ENCODE peak calls at places on chromosomes 4 and X, in eight cellular contexts. One of them, this sample, is unnamed.
A peak's percentile ranks its signal among the peaks of the same experiment; 100 is the strongest.

GRCh38 chr4:10106421-10107039 is 10.1 kb downstream of the WDR1 start:
- DNase-seq in tibial nerve: peak; percentile 84
- DNase-seq in tibial artery: peak; percentile 93
- DNase-seq in cardiac muscle cell: peak; percentile 95
- DNase-seq in uterus: peak; percentile 96
- DNase-seq in right cardiac atrium: peak; percentile 82
- DNase-seq in Peyer's patch: peak; percentile 79
- DNase-seq in lung: peak; percentile 69
- DNase-seq in this sample: peak; percentile 93

GRCh38 chrX:155326610-155327009 is 7.8 kb downstream of the CLIC2 start:
- DNase-seq in right cardiac atrium: no peak
- DNase-seq in Peyer's patch: no peak
- DNase-seq in cardiac muscle cell: no peak
- DNase-seq in uterus: no peak
- DNase-seq in tibial nerve: no peak
- DNase-seq in tibial artery: no peak
- DNase-seq in lung: no peak
- DNase-seq in this sample: no peak

GRCh38 chrX:103310592-103311400 is at the start of gene BEX2:
- DNase-seq in lung: peak; percentile 77
- DNase-seq in Peyer's patch: peak; percentile 94
- DNase-seq in cardiac muscle cell: peak; percentile 35
- DNase-seq in tibial nerve: peak; percentile 12
- DNase-seq in uterus: peak; percentile 80
- DNase-seq in right cardiac atrium: peak; percentile 75
- DNase-seq in tibial artery: peak; percentile 66
- DNase-seq in this sample: peak; percentile 84

GRCh38 chr4:102411416-102411815 is 66.1 kb upstream of the SLC39A8 start:
- DNase-seq in cardiac muscle cell: no peak
- DNase-seq in right cardiac atrium: no peak
- DNase-seq in tibial artery: no peak
- DNase-seq in uterus: no peak
- DNase-seq in Peyer's patch: no peak
- DNase-seq in tibial nerve: no peak
- DNase-seq in lung: no peak
- DNase-seq in this sample: no peak

GRCh38 chrX:118100091-118100490 is 16.5 kb downstream of the KLHL13 start:
- DNase-seq in cardiac muscle cell: no peak
- DNase-seq in uterus: no peak
- DNase-seq in lung: no peak
- DNase-seq in Peyer's patch: no peak
- DNase-seq in tibial nerve: no peak
- DNase-seq in right cardiac atrium: no peak
- DNase-seq in tibial artery: no peak
- DNase-seq in this sample: no peak

GRCh38 chrX:96147645-96148044 is 537.0 kb upstream of the DIAPH2 start:
- DNase-seq in tibial artery: no peak
- DNase-seq in tibial nerve: no peak
- DNase-seq in lung: no peak
- DNase-seq in Peyer's patch: no peak
- DNase-seq in right cardiac atrium: no peak
- DNase-seq in cardiac muscle cell: peak; percentile 2
- DNase-seq in uterus: no peak
- DNase-seq in this sample: no peak

GRCh38 chrX:64580035-64580434 is 184.8 kb upstream of the MTMR8 start:
- DNase-seq in uterus: no peak
- DNase-seq in cardiac muscle cell: no peak
- DNase-seq in right cardiac atrium: no peak
- DNase-seq in tibial nerve: no peak
- DNase-seq in lung: no peak
- DNase-seq in Peyer's patch: no peak
- DNase-seq in tibial artery: no peak
- DNase-seq in this sample: no peak

GRCh38 chrX:140701480-140701879 is 8.1 kb upstream of the LINC00632 start:
- DNase-seq in Peyer's patch: no peak
- DNase-seq in uterus: no peak
- DNase-seq in lung: no peak
- DNase-seq in tibial artery: no peak
- DNase-seq in cardiac muscle cell: peak; percentile 68
- DNase-seq in tibial nerve: peak; percentile 5
- DNase-seq in right cardiac atrium: no peak
- DNase-seq in this sample: no peak

GRCh38 chr4:48570646-48571220 is 80.7 kb downstream of the ZAR1 start:
- DNase-seq in tibial artery: no peak
- DNase-seq in lung: no peak
- DNase-seq in uterus: no peak
- DNase-seq in Peyer's patch: no peak
- DNase-seq in tibial nerve: no peak
- DNase-seq in cardiac muscle cell: peak; percentile 7
- DNase-seq in right cardiac atrium: no peak
- DNase-seq in this sample: no peak

GRCh38 chr4:109554971-109555370 is 5.1 kb upstream of the MCUB start:
- DNase-seq in uterus: no peak
- DNase-seq in tibial nerve: no peak
- DNase-seq in tibial artery: no peak
- DNase-seq in cardiac muscle cell: no peak
- DNase-seq in right cardiac atrium: no peak
- DNase-seq in lung: no peak
- DNase-seq in Peyer's patch: no peak
- DNase-seq in this sample: no peak

GRCh38 chr4:94525993-94526740 is 74.4 kb downstream of the PDLIM5 start:
- DNase-seq in uterus: no peak
- DNase-seq in Peyer's patch: no peak
- DNase-seq in tibial artery: no peak
- DNase-seq in lung: no peak
- DNase-seq in cardiac muscle cell: peak; percentile 46
- DNase-seq in tibial nerve: no peak
- DNase-seq in right cardiac atrium: no peak
- DNase-seq in this sample: no peak
- H3K4me1 ChIP-seq in uterus: peaks cover 27% of the 10 kb centered on the region
- H3K4me1 ChIP-seq in Peyer's patch: no peaks in the 10 kb centered on the region
- H3K4me1 ChIP-seq in tibial artery: peaks cover 46% of the 10 kb centered on the region
- H3K4me1 ChIP-seq in lung: peaks cover 6% of the 10 kb centered on the region
- H3K4me1 ChIP-seq in cardiac muscle cell: peaks cover 51% of the 10 kb centered on the region
- H3K4me1 ChIP-seq in tibial nerve: peaks cover 74% of the 10 kb centered on the region
- H3K4me1 ChIP-seq in right cardiac atrium: peaks cover 8% of the 10 kb centered on the region
- H3K4me1 ChIP-seq in this sample: no peaks in the 10 kb centered on the region

DNA sequence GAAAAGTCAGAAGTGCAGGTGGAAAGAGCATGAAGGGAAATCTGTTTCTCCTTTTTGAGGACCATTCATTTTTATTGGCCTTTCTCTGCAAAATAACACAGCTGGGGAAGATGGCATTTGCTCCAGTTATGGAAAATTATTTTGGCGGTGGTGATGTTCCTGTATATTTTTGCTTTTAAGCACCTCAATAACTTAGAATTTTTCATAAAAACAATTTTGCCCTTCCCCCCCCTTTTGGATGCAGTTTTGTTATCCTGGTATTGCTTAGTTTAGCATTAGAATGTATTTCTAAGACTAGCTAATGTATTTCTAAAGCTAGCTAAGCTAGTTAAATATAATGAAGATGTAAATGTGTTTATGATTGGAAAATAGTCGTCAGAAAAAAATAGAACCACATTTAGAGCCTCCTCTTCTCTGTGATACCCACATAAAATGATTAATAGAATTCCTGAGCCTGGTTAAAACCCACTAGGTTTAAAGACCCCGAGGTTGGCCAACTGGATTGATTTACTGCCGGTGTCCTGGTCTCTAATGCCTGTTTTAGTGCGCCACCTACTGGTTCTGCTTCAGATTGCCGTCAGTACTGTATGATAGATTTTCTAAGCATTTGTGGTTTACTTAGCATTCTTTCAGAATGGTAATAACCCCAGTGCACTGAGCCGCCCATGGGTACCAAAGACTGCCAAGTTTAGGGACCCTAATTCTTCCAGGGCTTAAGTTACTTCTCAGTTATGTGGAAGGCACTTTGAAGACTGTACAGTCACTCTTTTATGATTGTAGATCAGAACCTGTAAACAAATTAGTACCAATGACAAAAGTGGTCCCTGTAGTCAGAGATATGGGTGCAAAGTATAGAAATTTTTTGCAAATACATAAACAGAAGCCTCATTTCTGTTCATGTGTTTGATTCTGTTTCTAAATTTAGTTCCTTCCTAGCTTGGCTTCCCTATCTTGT is 11.4 kb downstream of the KLF3 start:
- DNase-seq in tibial artery: peak; percentile 85
- DNase-seq in lung: peak; percentile 76
- DNase-seq in uterus: peak; percentile 85
- DNase-seq in cardiac muscle cell: peak; percentile 90
- DNase-seq in Peyer's patch: peak; percentile 95
- DNase-seq in tibial nerve: peak; percentile 98
- DNase-seq in right cardiac atrium: peak; percentile 69
- DNase-seq in this sample: peak; percentile 81
- H3K4me1 ChIP-seq in tibial artery: peaks cover 77% of the 10 kb centered on the region
- H3K4me1 ChIP-seq in lung: peaks cover 28% of the 10 kb centered on the region
- H3K4me1 ChIP-seq in uterus: peaks cover 36% of the 10 kb centered on the region
- H3K4me1 ChIP-seq in cardiac muscle cell: peaks cover 40% of the 10 kb centered on the region
- H3K4me1 ChIP-seq in Peyer's patch: peaks cover 80% of the 10 kb centered on the region
- H3K4me1 ChIP-seq in tibial nerve: peaks cover 100% of the 10 kb centered on the region
- H3K4me1 ChIP-seq in right cardiac atrium: peaks cover 28% of the 10 kb centered on the region
- H3K4me1 ChIP-seq in this sample: peaks cover 79% of the 10 kb centered on the region

GRCh38 chrX:41338422-41338821 is 4.5 kb downstream of the DDX3X start:
- DNase-seq in cardiac muscle cell: no peak
- DNase-seq in uterus: no peak
- DNase-seq in tibial artery: no peak
- DNase-seq in Peyer's patch: no peak
- DNase-seq in lung: no peak
- DNase-seq in right cardiac atrium: no peak
- DNase-seq in tibial nerve: no peak
- DNase-seq in this sample: no peak

GRCh38 chrX:41339148-41339547 is 5.2 kb downstream of the DDX3X start:
- DNase-seq in tibial nerve: no peak
- DNase-seq in right cardiac atrium: no peak
- DNase-seq in tibial artery: no peak
- DNase-seq in uterus: no peak
- DNase-seq in cardiac muscle cell: no peak
- DNase-seq in Peyer's patch: no peak
- DNase-seq in lung: no peak
- DNase-seq in this sample: no peak

GRCh38 chrX:41347186-41347585 is 13.2 kb downstream of the DDX3X start:
- DNase-seq in tibial artery: no peak
- DNase-seq in tibial nerve: no peak
- DNase-seq in right cardiac atrium: no peak
- DNase-seq in cardiac muscle cell: no peak
- DNase-seq in uterus: no peak
- DNase-seq in Peyer's patch: no peak
- DNase-seq in lung: no peak
- DNase-seq in this sample: peak; percentile 4

GRCh38 chrX:41348551-41348950 is 14.6 kb downstream of the DDX3X start:
- DNase-seq in tibial nerve: no peak
- DNase-seq in uterus: no peak
- DNase-seq in right cardiac atrium: no peak
- DNase-seq in lung: no peak
- DNase-seq in cardiac muscle cell: no peak
- DNase-seq in Peyer's patch: no peak
- DNase-seq in tibial artery: no peak
- DNase-seq in this sample: no peak

DNA sequence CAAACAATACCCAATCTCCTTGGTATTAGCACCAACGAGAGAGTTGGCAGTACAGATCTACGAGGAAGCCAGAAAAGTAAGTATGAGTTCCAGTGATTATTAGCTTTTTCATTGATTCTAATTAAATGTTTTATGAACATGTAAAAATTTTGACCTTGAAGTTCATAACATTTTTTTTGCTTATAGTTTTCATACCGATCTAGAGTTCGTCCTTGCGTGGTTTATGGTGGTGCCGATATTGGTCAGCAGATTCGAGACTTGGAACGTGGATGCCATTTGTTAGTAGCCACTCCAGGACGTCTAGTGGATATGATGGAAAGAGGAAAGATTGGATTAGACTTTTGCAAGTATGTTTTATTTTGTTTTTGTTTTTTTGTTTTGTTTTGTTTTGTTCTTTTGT is 10.1 kb downstream of the DDX3X start:
- DNase-seq in tibial artery: no peak
- DNase-seq in lung: no peak
- DNase-seq in cardiac muscle cell: no peak
- DNase-seq in tibial nerve: no peak
- DNase-seq in uterus: no peak
- DNase-seq in Peyer's patch: no peak
- DNase-seq in right cardiac atrium: no peak
- DNase-seq in this sample: no peak
- H3K4me1 ChIP-seq in tibial artery: peaks cover 25% of the 10 kb centered on the region
- H3K4me1 ChIP-seq in lung: peaks cover 4% of the 10 kb centered on the region
- H3K4me1 ChIP-seq in cardiac muscle cell: peaks cover 5% of the 10 kb centered on the region
- H3K4me1 ChIP-seq in tibial nerve: peaks cover 11% of the 10 kb centered on the region
- H3K4me1 ChIP-seq in uterus: no peaks in the 10 kb centered on the region
- H3K4me1 ChIP-seq in Peyer's patch: peaks cover 5% of the 10 kb centered on the region
- H3K4me1 ChIP-seq in right cardiac atrium: peaks cover 2% of the 10 kb centered on the region
- H3K4me1 ChIP-seq in this sample: peaks cover 33% of the 10 kb centered on the region

GRCh38 chrX:124300412-124300811 is 32.0 kb upstream of the TEX13D start:
- DNase-seq in tibial nerve: no peak
- DNase-seq in uterus: no peak
- DNase-seq in lung: no peak
- DNase-seq in tibial artery: no peak
- DNase-seq in Peyer's patch: no peak
- DNase-seq in cardiac muscle cell: no peak
- DNase-seq in right cardiac atrium: no peak
- DNase-seq in this sample: peak; percentile 24
- H3K4me1 ChIP-seq in tibial nerve: no peaks in the 10 kb centered on the region
- H3K4me1 ChIP-seq in uterus: no peaks in the 10 kb centered on the region
- H3K4me1 ChIP-seq in lung: no peaks in the 10 kb centered on the region
- H3K4me1 ChIP-seq in tibial artery: no peaks in the 10 kb centered on the region
- H3K4me1 ChIP-seq in Peyer's patch: no peaks in the 10 kb centered on the region
- H3K4me1 ChIP-seq in cardiac muscle cell: no peaks in the 10 kb centered on the region
- H3K4me1 ChIP-seq in right cardiac atrium: no peaks in the 10 kb centered on the region
- H3K4me1 ChIP-seq in this sample: peaks cover 15% of the 10 kb centered on the region

DNA sequence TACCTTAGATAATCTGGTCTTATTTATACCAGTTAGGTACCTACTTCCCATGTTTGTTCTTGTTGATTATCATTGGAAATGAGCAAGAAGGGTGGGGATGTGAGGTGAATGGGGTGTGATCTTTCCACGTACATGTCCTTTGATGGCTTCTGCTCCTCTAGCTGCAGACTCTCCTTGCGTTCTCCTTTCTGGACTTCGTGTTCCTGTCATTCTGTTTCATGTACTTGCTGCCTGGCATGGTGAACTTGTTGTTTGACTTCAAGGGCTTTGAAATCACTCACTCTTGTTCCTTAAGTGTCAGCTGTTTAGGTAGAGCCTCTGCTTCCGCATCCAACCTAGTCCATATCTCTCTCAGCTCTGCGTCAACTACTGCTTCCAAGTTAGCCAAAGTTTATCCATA is 42.7 kb downstream of the FHL1 start:
- DNase-seq in lung: no peak
- DNase-seq in right cardiac atrium: no peak
- DNase-seq in Peyer's patch: no peak
- DNase-seq in cardiac muscle cell: no peak
- DNase-seq in uterus: no peak
- DNase-seq in tibial nerve: no peak
- DNase-seq in tibial artery: no peak
- DNase-seq in this sample: no peak
- H3K4me1 ChIP-seq in lung: peaks cover 4% of the 10 kb centered on the region
- H3K4me1 ChIP-seq in right cardiac atrium: peaks cover 15% of the 10 kb centered on the region
- H3K4me1 ChIP-seq in Peyer's patch: peaks cover 11% of the 10 kb centered on the region
- H3K4me1 ChIP-seq in cardiac muscle cell: no peaks in the 10 kb centered on the region
- H3K4me1 ChIP-seq in uterus: peaks cover 7% of the 10 kb centered on the region
- H3K4me1 ChIP-seq in tibial nerve: peaks cover 45% of the 10 kb centered on the region
- H3K4me1 ChIP-seq in tibial artery: peaks cover 30% of the 10 kb centered on the region
- H3K4me1 ChIP-seq in this sample: peaks cover 42% of the 10 kb centered on the region

GRCh38 chr4:15651682-15652081 is 3.5 kb downstream of the FBXL5 start:
- DNase-seq in cardiac muscle cell: no peak
- DNase-seq in uterus: no peak
- DNase-seq in tibial artery: no peak
- DNase-seq in right cardiac atrium: no peak
- DNase-seq in Peyer's patch: no peak
- DNase-seq in lung: no peak
- DNase-seq in tibial nerve: no peak
- DNase-seq in this sample: peak; percentile 21
- H3K4me1 ChIP-seq in cardiac muscle cell: peaks cover 35% of the 10 kb centered on the region
- H3K4me1 ChIP-seq in uterus: no peaks in the 10 kb centered on the region
- H3K4me1 ChIP-seq in tibial artery: peaks cover 40% of the 10 kb centered on the region
- H3K4me1 ChIP-seq in right cardiac atrium: peaks cover 1% of the 10 kb centered on the region
- H3K4me1 ChIP-seq in Peyer's patch: peaks cover 42% of the 10 kb centered on the region
- H3K4me1 ChIP-seq in lung: peaks cover 2% of the 10 kb centered on the region
- H3K4me1 ChIP-seq in tibial nerve: peaks cover 79% of the 10 kb centered on the region
- H3K4me1 ChIP-seq in this sample: peaks cover 78% of the 10 kb centered on the region

This sample was measured in CD4-positive, alpha-beta memory T cell.